ENCODE peak calls at places on chromosomes 16 and 17, in eight cellular contexts. E is NB4; Q is RWPE1; V is T1000; G is T-helper 1 cell; I is stimulated activated CD4-positive, alpha-beta T cell treated with anti-CD3 and anti-CD28 coated beads, Interleukin-12 subunit alpha, Interleukin-12 subunit beta, amount 100 ng/mL, for 24 hours; M is heart right ventricle; C is activated CD4-positive, alpha-beta T cell treated with anti-CD3 and anti-CD28 coated beads, Interleukin-2, amount 10 ng/mL, durations not matched to agents 7 days and 5 days. J is an unnamed sample.
A peak's percentile ranks its signal among the peaks of the same experiment; 100 is the strongest.

GRCh38 chr16:66551362-66551761 is 1.0 kb upstream of the CKLF start:
- DNase-seq in Q (no peak), C (peak; percentile 66), V (no peak), I (peak; percentile 21), E (peak; percentile 88), G (peak; percentile 55), M (no peak), J (peak; percentile 44)

GRCh38 chr17:63419949-63420867 is 25.9 kb downstream of the CYB561 start:
- DNase-seq in G (no peak), C (peak; percentile 73), E (no peak), V (no peak), Q (no peak), I (no peak), M (no peak), J (no peak)

GRCh38 chr16:56352351-56353053 is 72.8 kb downstream of the AMFR start:
- DNase-seq in G (no peak), V (no peak), C (no peak), Q (no peak), M (no peak), E (no peak), I (no peak), J (no peak)

GRCh38 chr16:68366062-68366461 is 55.2 kb downstream of the PRMT7 start:
- DNase-seq in V (no peak), C (no peak), M (no peak), Q (no peak), I (no peak), E (no peak), G (no peak), J (no peak)

GRCh38 chr16:67936876-67937605 is 391 bp upstream of the PSMB10 start:
- DNase-seq in G (peak; percentile 76), E (peak; percentile 93), M (no peak), C (peak; percentile 93), V (no peak), I (peak; percentile 56), Q (no peak), J (peak; percentile 56)

GRCh38 chr17:2482218-2482617 is 29.5 kb downstream of the METTL16 start:
- DNase-seq in G (no peak), V (no peak), M (no peak), Q (no peak), E (no peak), I (no peak), C (peak; percentile 29), J (no peak)

GRCh38 chr16:66007717-66008116 is 358.8 kb upstream of the CDH5 start:
- DNase-seq in C (no peak), E (no peak), Q (peak; percentile 68), V (no peak), M (no peak), G (no peak), I (no peak), J (no peak)

GRCh38 chr17:65191805-65192740 is 54.9 kb downstream of the RGS9 start:
- DNase-seq in M (no peak), I (no peak), Q (peak; percentile 85), G (no peak), C (no peak), E (peak; percentile 61), V (peak; percentile 48), J (no peak)

GRCh38 chr16:49362230-49362629 is 11.4 kb upstream of the C16orf78 start:
- DNase-seq in C (no peak), I (no peak), V (no peak), E (no peak), M (no peak), G (no peak), Q (no peak), J (no peak)

GRCh38 chr16:28241924-28242323 is 30.2 kb upstream of the XPO6 start:
- DNase-seq in V (no peak), M (no peak), Q (no peak), I (no peak), C (no peak), G (no peak), E (no peak), J (no peak)